ENCODE peak calls at places on chromosome 14, in six cellular contexts. N is neuronal stem cell, I is IMR-90, K is mesendoderm, G is H1, Q is mesenchymal stem cell. X is an unnamed sample.

GRCh38 chr14:95039259-95039992 is 117.9 kb downstream of the DICER1 start:
- DNase-seq in Q (no peak), I (no peak), G (peak; percentile 30), N (no peak), K (no peak), X (no peak)

GRCh38 chr14:62914025-62914424 is 131.2 kb downstream of the KCNH5 start:
- DNase-seq in I (peak; percentile 80), Q (peak; percentile 38), N (no peak), K (no peak), G (no peak), X (no peak)

GRCh38 chr14:49865431-49865859 is 12.9 kb upstream of the NEMF start:
- DNase-seq in G (peak; percentile 87), I (peak; percentile 63), N (peak; percentile 67), Q (peak; percentile 71), K (peak; percentile 77), X (peak; percentile 75)

GRCh38 chr14:91264151-91265150 is 19.9 kb upstream of the GPR68 start:
- DNase-seq in N (no peak), G (peak; percentile 71), Q (no peak), K (no peak), I (no peak), X (peak; percentile 41)

GRCh38 chr14:63933110-63933509 is 80.3 kb downstream of the SYNE2 start:
- DNase-seq in I (no peak), G (no peak), N (no peak), Q (no peak), K (no peak), X (no peak)

GRCh38 chr14:53881161-53881846 is 75.3 kb downstream of the BMP4 start:
- DNase-seq in K (no peak), I (peak; percentile 56), Q (peak; percentile 87), N (no peak), G (no peak), X (no peak)

GRCh38 chr14:72104011-72104613 is 171.9 kb downstream of the RGS6 start:
- DNase-seq in K (peak; percentile 46), Q (no peak), N (peak; percentile 15), G (peak; percentile 89), I (no peak), X (peak; percentile 60)

GRCh38 chr14:32809255-32809654 is 129.4 kb upstream of the NPAS3 start:
- DNase-seq in I (no peak), N (no peak), Q (no peak), K (peak; percentile 38), G (no peak), X (no peak)

GRCh38 chr14:104005489-104005888 is 63.2 kb upstream of the RD3L start:
- DNase-seq in Q (no peak), N (no peak), G (no peak), I (no peak), K (no peak), X (no peak)

GRCh38 chr14:104366931-104367810 is 212.4 kb upstream of the C14orf180 start:
- DNase-seq in N (no peak), I (no peak), G (no peak), Q (no peak), K (no peak), X (no peak)

GRCh38 chr14:100336618-100337530 is 13.7 kb downstream of the SLC25A47 start:
- DNase-seq in G (no peak), K (no peak), Q (no peak), N (no peak), I (no peak), X (no peak)

GRCh38 chr14:66398437-66398836 is 87.7 kb upstream of the CCDC196 start:
- DNase-seq in I (no peak), N (no peak), G (no peak), Q (no peak), K (no peak), X (no peak)
- H2BK15ac ChIP-seq in I (no peak overlapping the region), N (no peak overlapping the region), G (no peak overlapping the region), Q (no peak overlapping the region), K (no peak overlapping the region), X (no peak overlapping the region)

DNA sequence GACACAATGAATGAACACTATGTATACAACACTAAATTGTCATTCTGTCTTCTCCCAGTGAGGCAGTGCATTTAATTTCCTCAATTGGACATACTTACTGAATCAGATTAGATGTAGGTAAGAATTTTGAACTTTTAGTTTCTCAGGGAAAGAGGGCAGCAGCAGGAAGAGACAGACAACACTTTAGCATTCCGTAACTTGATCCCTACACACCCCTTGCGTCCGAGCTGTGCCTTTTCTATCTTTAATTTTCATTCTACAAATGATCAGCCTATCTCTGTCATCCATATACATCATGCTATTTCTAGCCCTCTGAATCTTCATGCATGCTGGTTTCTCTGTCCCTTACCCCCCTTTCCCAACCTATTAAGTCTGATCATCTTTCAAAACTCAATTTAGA is 358.0 kb upstream of the RPL10L start:
- DNase-seq in N (no peak), Q (no peak), I (no peak), G (no peak), K (peak; percentile 2), X (no peak)
- H2BK15ac ChIP-seq in N (no peak overlapping the region), Q (no peak overlapping the region), I (no peak overlapping the region), G (no peak overlapping the region), K (no peak overlapping the region), X (no peak overlapping the region)

DNA sequence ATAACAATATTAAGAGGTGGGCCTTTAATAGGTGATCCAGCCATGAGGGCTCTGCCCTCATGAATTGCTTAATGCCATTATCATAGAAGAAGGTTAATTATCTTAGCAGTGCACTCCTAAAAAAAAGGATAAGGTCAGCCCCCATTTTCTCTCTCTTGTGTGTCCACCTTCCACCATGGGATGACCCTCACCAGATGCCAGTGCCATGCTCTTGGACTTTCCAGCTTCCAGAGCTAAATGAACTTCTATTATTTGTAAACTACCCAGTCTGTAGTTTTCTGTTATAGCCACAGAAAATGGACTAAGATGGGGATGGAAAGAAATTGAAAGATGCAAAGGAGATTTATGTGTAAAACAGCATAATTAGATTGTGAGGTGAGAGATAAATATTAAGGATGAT is 125.4 kb downstream of the FOXA1 start:
- DNase-seq in N (no peak), K (no peak), Q (no peak), I (no peak), G (no peak), X (no peak)
- H2BK15ac ChIP-seq in N (no peak overlapping the region), K (no peak overlapping the region), Q (no peak overlapping the region), I (no peak overlapping the region), G (no peak overlapping the region), X (no peak overlapping the region)

DNA sequence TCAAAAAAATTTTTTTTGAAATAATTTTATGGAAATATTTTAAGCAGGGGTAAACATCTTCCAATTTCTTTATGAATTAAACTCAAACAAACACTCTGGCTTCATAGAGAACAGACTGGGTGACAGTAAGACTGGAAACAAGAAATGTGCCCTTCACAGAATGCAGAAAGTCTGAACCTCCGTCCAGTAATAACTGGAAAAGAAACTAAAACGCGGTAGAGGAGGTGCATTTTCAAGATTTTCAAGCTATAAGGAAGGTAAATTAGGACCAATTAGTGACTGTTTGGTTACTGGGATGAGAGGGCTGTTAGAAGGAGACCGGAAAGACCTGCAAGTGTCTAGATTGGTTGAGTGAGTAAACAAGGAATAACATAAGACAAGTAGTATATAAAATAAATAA is 245.7 kb downstream of the CEP128 start:
- DNase-seq in K (no peak), Q (no peak), G (no peak), I (no peak), N (no peak), X (no peak)
- H2BK15ac ChIP-seq in K (no peak overlapping the region), Q (no peak overlapping the region), G (no peak overlapping the region), I (no peak overlapping the region), N (no peak overlapping the region), X (no peak overlapping the region)

GRCh38 chr14:73723411-73723798 is 9.2 kb upstream of the PNMA1 start:
- DNase-seq in Q (peak; percentile 83), N (no peak), K (no peak), I (peak; percentile 42), G (no peak), X (no peak)

GRCh38 chr14:73723799-73724621 is 9.8 kb upstream of the PNMA1 start:
- DNase-seq in I (peak; percentile 97), G (no peak), N (no peak), K (no peak), Q (peak; percentile 97), X (peak; percentile 38)

GRCh38 chr14:73725116-73726024 is 11.2 kb upstream of the PNMA1 start:
- DNase-seq in I (peak; percentile 59), K (peak; percentile 64), G (no peak), N (no peak), Q (peak; percentile 62), X (no peak)

GRCh38 chr14:73726025-73726961 is 12.1 kb upstream of the PNMA1 start:
- DNase-seq in K (no peak), I (no peak), N (no peak), G (no peak), Q (no peak), X (no peak)

DNA sequence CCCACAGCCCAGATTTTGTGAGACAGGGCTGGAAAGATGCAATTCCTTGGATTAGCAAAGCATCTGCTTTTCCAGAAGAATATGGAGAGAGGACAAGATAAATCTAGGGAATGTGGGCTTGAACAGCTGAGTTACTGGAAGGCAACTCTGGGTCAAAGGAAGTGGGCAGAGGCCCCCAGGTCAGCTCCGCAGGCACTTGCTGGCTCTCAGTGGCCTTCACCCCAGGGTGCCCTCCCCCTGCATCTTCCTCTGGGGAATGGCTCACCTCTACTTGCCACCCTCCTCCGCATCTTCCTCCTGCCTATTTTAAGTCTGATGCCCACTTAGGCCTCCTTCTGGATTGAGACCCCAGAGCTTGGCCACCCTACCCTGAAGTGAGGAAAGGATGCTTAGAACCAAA is 10.5 kb upstream of the PNMA1 start:
- DNase-seq in K (no peak), G (no peak), I (no peak), N (no peak), Q (no peak), X (no peak)
- H2BK15ac ChIP-seq in K (no peak overlapping the region), G (no peak overlapping the region), I (peak overlapping the region; percentile 8), N (no peak overlapping the region), Q (peak overlapping the region; percentile 54), X (no peak overlapping the region)

GRCh38 chr14:101458536-101459391 is 102.5 kb upstream of the DIO3 start:
- DNase-seq in N (peak; percentile 37), K (peak; percentile 79), Q (no peak), G (peak; percentile 75), I (no peak), X (peak; percentile 52)
- H2BK15ac ChIP-seq in N (peak overlapping the region; percentile 84), K (no peak overlapping the region), Q (no peak overlapping the region), G (no peak overlapping the region), I (no peak overlapping the region), X (no peak overlapping the region)

DNA sequence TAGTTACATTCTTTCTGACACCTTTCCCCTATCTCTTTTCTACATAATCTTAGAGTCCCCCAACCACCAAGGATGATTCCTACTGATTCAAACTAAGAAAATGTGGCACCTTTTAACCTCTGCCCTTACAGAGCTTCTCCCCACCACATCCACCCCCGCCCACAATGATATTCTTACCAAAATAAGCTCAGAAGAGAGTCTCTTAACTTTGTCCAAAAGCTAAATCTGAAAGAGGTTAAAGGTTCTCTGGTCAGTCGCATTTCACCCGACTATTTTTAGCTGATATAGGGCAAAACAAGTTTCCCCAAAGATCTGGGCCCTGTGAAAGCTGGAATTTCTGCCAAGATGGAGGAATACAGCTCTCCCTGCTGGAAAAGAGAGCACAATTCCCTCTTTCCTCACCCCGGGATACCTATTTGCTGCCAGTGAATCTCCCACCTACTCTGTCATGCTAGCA is 128.6 kb downstream of the ZFP36L1 start:
- DNase-seq in G (peak; percentile 39), I (peak; percentile 12), N (no peak), K (no peak), Q (no peak), X (no peak)
- H2BK15ac ChIP-seq in G (peak overlapping the region; percentile 32), I (peak overlapping the region; percentile 61), N (no peak overlapping the region), K (no peak overlapping the region), Q (peak overlapping the region; percentile 85), X (no peak overlapping the region)